ENCODE peak calls at places on chromosomes 2 and 18, in ten cellular contexts. K, G, N, J, Z, E, U, W, R and O are unnamed samples.

GRCh38 chr2:32330136-32330535 is 26.7 kb upstream of the BIRC6 start:
- DNase-seq in J (no peak), U (no peak), G (no peak), K (no peak), E (no peak), N (no peak), R (no peak), Z (no peak), W (no peak), O (no peak)

GRCh38 chr2:64400733-64401500 is 53.0 kb upstream of the LGALSL start:
- DNase-seq in Z (no peak), J (no peak), U (no peak), W (no peak), K (peak), E (no peak), N (no peak), R (no peak), G (no peak), O (no peak)

GRCh38 chr2:228367356-228367755 is 185.9 kb upstream of the SPHKAP start:
- DNase-seq in K (no peak), Z (no peak), R (no peak), N (no peak), U (no peak), J (no peak), W (no peak), G (no peak), E (no peak), O (no peak)

GRCh38 chr2:113979172-113980128 is 89.6 kb downstream of the ACTR3 start:
- DNase-seq in R (peak), J (no peak), N (peak), Z (no peak), K (peak), E (no peak), W (no peak), G (no peak), U (peak), O (peak)

GRCh38 chr2:188976545-188977268 is 2.5 kb downstream of the COL3A1 start:
- DNase-seq in K (no peak), E (no peak), U (no peak), J (no peak), N (no peak), G (no peak), W (no peak), R (no peak), Z (no peak), O (no peak)

GRCh38 chr2:30763151-30763660 is 44.0 kb downstream of the CAPN13 start:
- DNase-seq in Z (no peak), R (no peak), W (peak), K (no peak), U (no peak), N (no peak), G (no peak), E (no peak), J (no peak), O (no peak)

GRCh38 chr2:67503066-67503795 is 106.1 kb downstream of the ETAA1 start:
- DNase-seq in R (no peak), U (no peak), Z (no peak), J (no peak), K (no peak), G (no peak), E (peak), N (no peak), W (no peak), O (no peak)

GRCh38 chr2:239064891-239065290 is 217.0 kb downstream of the TWIST2 start:
- DNase-seq in E (no peak), U (no peak), N (no peak), W (no peak), G (no peak), R (no peak), J (no peak), Z (no peak), K (no peak), O (no peak)

GRCh38 chr2:47167149-47167548 is 12.0 kb upstream of the STPG4 start:
- DNase-seq in K (no peak), W (no peak), U (no peak), G (no peak), N (no peak), Z (no peak), J (no peak), E (no peak), R (no peak), O (no peak)

GRCh38 chr18:23994361-23994902 is 20.1 kb upstream of the TTC39C start:
- DNase-seq in E (peak), K (peak), R (peak), N (no peak), J (no peak), U (peak), Z (no peak), G (peak), W (no peak), O (no peak)

GRCh38 chr2:8006626-8007025 is 675.2 kb upstream of the ID2 start:
- DNase-seq in G (no peak), N (no peak), K (no peak), J (no peak), E (no peak), U (no peak), Z (no peak), W (no peak), R (no peak), O (no peak)

GRCh38 chr18:23824704-23825103 is 135.5 kb downstream of the LAMA3 start:
- DNase-seq in Z (no peak), K (no peak), G (no peak), N (no peak), E (no peak), J (no peak), R (no peak), W (no peak), U (no peak), O (no peak)

GRCh38 chr2:238305092-238305862 is 15.0 kb upstream of the TRAF3IP1 start:
- DNase-seq in G (no peak), R (no peak), N (no peak), W (no peak), Z (no peak), E (no peak), K (no peak), J (no peak), U (peak), O (no peak)

GRCh38 chr2:1886405-1886992 is 142.2 kb upstream of the PXDN start:
- DNase-seq in W (no peak), E (peak), R (peak), U (peak), J (peak), G (peak), Z (peak), N (peak), K (peak), O (peak)

GRCh38 chr2:54306561-54306960 is 50.5 kb upstream of the TSPYL6 start:
- DNase-seq in Z (no peak), G (no peak), U (no peak), R (no peak), W (no peak), K (no peak), N (no peak), E (no peak), J (no peak), O (no peak)

GRCh38 chr2:145748927-145749326 is 1229.0 kb upstream of the ZEB2 start:
- DNase-seq in N (no peak), W (no peak), K (no peak), R (no peak), Z (no peak), E (no peak), G (no peak), U (no peak), J (no peak), O (no peak)

GRCh38 chr2:3627500-3628100 is 30.4 kb upstream of the ALLC start:
- DNase-seq in U (no peak), N (no peak), Z (no peak), E (no peak), R (peak), J (no peak), W (no peak), G (no peak), K (no peak), O (no peak)

GRCh38 chr2:236743623-236744280 is 174.1 kb downstream of the ACKR3 start:
- DNase-seq in N (no peak), K (no peak), E (no peak), R (no peak), J (no peak), G (no peak), U (no peak), Z (no peak), W (no peak), O (no peak)

GRCh38 chr2:28389399-28390240 is 3.0 kb upstream of the FOSL2 start:
- DNase-seq in R (no peak), N (no peak), E (no peak), W (no peak), G (no peak), U (peak), Z (no peak), J (no peak), K (no peak), O (no peak)
- TF ChIP-seq CTCF in R (no peak), N (no peak), E (peak), W (no peak), G (no peak), U (no peak), Z (no peak), J (no peak), K (no peak), O (no peak)

GRCh38 chr2:134711622-134712125 is 7.1 kb downstream of the TMEM163 start:
- DNase-seq in E (no peak), G (no peak), W (no peak), J (no peak), R (no peak), Z (no peak), N (no peak), U (peak), K (no peak), O (no peak)
- TF ChIP-seq CTCF in E (no peak), G (no peak), W (no peak), J (no peak), R (no peak), Z (no peak), N (no peak), U (no peak), K (no peak), O (no peak)

GRCh38 chr2:9814129-9814868 is 29.0 kb upstream of the TAF1B start:
- DNase-seq in W (peak), U (no peak), G (no peak), R (no peak), E (no peak), Z (no peak), K (no peak), N (peak), J (no peak), O (no peak)
- TF ChIP-seq CTCF in W (no peak), U (no peak), G (no peak), R (peak), E (no peak), Z (no peak), K (no peak), N (no peak), J (peak), O (peak)

DNA sequence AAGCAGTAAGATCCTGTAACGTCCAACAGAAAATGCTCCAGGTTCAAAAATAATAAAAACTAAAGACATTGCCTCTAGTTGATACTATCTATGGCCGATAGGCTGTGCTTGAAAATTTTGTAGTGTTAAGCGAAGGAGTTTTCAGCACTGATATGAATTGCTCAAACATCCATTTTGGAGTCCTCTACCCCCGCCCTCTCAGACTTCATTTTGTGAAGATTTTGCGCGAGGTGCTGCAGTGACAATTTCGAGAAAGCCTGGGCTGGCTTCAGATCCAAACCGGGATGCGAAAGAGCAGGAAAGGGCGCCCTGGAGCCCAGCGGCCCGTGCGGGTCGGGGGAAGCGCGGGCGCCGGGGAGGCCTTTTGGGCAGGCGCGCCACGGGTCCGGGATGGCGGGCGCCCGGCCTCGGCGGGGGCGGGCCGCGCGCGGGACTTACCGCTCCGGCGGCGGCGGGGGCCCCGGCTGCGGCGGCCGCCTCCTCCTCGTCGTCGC is 1.8 kb downstream of the SP3 start:
- DNase-seq in Z (peak), K (peak), G (no peak), E (no peak), N (peak), R (peak), W (peak), U (peak), J (no peak), O (peak)
- TF ChIP-seq CTCF in Z (peak), K (peak), G (peak), E (peak), N (no peak), R (peak), W (peak), U (peak), J (peak), O (peak)

GRCh38 chr2:240372051-240372450 is 63.4 kb upstream of the GPC1 start:
- DNase-seq in R (no peak), W (no peak), E (no peak), K (no peak), Z (no peak), J (no peak), U (no peak), N (no peak), G (no peak), O (no peak)
- TF ChIP-seq CTCF in R (no peak), W (no peak), E (no peak), K (no peak), Z (no peak), J (no peak), U (no peak), N (no peak), G (no peak), O (no peak)

GRCh38 chr2:74267068-74267467 is 68.7 kb downstream of the MTHFD2 start:
- DNase-seq in R (peak), Z (no peak), G (no peak), K (peak), W (no peak), J (no peak), E (no peak), U (peak), N (peak), O (no peak)
- TF ChIP-seq CTCF in R (peak), Z (peak), G (peak), K (peak), W (no peak), J (peak), E (no peak), U (peak), N (peak), O (no peak)

GRCh38 chr2:45484965-45485364 is 126.1 kb downstream of the SRBD1 start:
- DNase-seq in K (no peak), U (no peak), N (no peak), G (no peak), R (no peak), E (no peak), W (no peak), J (no peak), Z (no peak), O (no peak)

DNA sequence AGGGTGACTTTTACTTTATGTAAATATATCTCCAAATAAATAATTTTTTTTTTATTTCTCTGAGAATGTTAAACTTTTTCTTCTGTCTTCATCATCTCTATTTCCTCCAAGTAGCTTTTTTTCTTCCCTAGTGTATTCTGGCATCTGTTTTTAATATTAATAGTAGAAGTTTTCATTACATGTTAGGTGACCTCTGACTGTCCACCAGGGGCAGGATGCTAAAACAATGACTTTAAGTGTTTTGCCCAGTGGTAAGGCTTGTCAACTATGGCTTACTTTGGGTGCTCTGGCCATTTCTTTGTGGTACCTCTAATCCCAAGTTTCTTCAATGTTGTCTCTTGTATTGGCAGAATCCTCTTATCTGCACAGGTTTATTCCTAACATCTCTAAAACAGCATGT is 127.1 kb downstream of the SRBD1 start:
- DNase-seq in Z (no peak), J (no peak), U (peak), K (no peak), E (no peak), W (no peak), R (no peak), N (no peak), G (no peak), O (no peak)
- TF ChIP-seq CTCF in Z (peak), J (no peak), U (peak), K (no peak), E (peak), W (no peak), R (no peak), N (peak), G (no peak), O (peak)

GRCh38 chr2:230864605-230865323 is at the start of gene ITM2C:
- DNase-seq in W (no peak), J (peak), R (peak), E (peak), K (peak), U (peak), Z (peak), G (peak), N (peak), O (peak)
- TF ChIP-seq CTCF in W (no peak), J (no peak), R (peak), E (peak), K (no peak), U (peak), Z (peak), G (peak), N (peak), O (peak)

GRCh38 chr2:214277880-214278279 is 133.0 kb upstream of the VWC2L start:
- DNase-seq in E (no peak), U (no peak), J (no peak), K (no peak), W (no peak), N (no peak), Z (no peak), G (no peak), R (no peak), O (no peak)
- TF ChIP-seq CTCF in E (no peak), U (no peak), J (no peak), K (no peak), W (no peak), N (no peak), Z (no peak), G (no peak), R (no peak), O (no peak)